ENCODE peak calls at places on chromosome 17, in seven cellular contexts. Q is hepatocyte, M is uterus, S is upper lobe of left lung, D is cardiac muscle cell, B is spleen, J is body of pancreas. L is an unnamed sample.

GRCh38 chr17:64984776-64985521 is 65.7 kb upstream of the LRRC37A3 start:
- DNase-seq in Q (peak; percentile 59), M (peak; percentile 36), S (no peak), D (no peak), B (no peak), J (no peak), L (no peak)

GRCh38 chr17:47620503-47621245 is 29.0 kb upstream of the KPNB1 start:
- DNase-seq in Q (no peak), M (no peak), S (no peak), D (no peak), B (no peak), J (no peak), L (no peak)

GRCh38 chr17:65297916-65298315 is 160.7 kb downstream of the RGS9 start:
- DNase-seq in Q (no peak), M (no peak), S (no peak), D (no peak), B (no peak), J (no peak), L (no peak)

GRCh38 chr17:57356722-57357391 is 100.5 kb downstream of the MSI2 start:
- DNase-seq in Q (no peak), M (no peak), S (no peak), D (no peak), B (no peak), J (no peak), L (peak; percentile 66)

GRCh38 chr17:12549499-12549901 is 116.2 kb upstream of the MYOCD start:
- DNase-seq in Q (no peak), M (no peak), S (no peak), D (peak; percentile 47), B (no peak), J (no peak), L (no peak)

GRCh38 chr17:74339537-74340195 is 13.6 kb downstream of the KIF19 start:
- DNase-seq in Q (no peak), M (no peak), S (peak; percentile 54), D (no peak), B (no peak), J (no peak), L (no peak)

GRCh38 chr17:31552568-31552967 is 161.1 kb downstream of the RAB11FIP4 start:
- DNase-seq in Q (no peak), M (no peak), S (no peak), D (no peak), B (no peak), J (no peak), L (no peak)

GRCh38 chr17:19928299-19928698 is 49.3 kb downstream of the AKAP10 start:
- DNase-seq in Q (no peak), M (no peak), S (no peak), D (no peak), B (no peak), J (no peak), L (no peak)

GRCh38 chr17:1005361-1005946 is 8.5 kb downstream of the TIMM22 start:
- DNase-seq in Q (peak; percentile 53), M (peak; percentile 73), S (peak; percentile 60), D (no peak), B (peak; percentile 78), J (peak; percentile 80), L (no peak)

GRCh38 chr17:57211543-57211942 is 44.8 kb upstream of the MSI2 start:
- DNase-seq in Q (no peak), M (no peak), S (no peak), D (no peak), B (no peak), J (no peak), L (no peak)

GRCh38 chr17:31459716-31460115 is 68.2 kb downstream of the RAB11FIP4 start:
- DNase-seq in Q (no peak), M (no peak), S (no peak), D (no peak), B (no peak), J (no peak), L (no peak)

GRCh38 chr17:12316021-12316420 is 295.3 kb downstream of the MAP2K4 start:
- DNase-seq in Q (no peak), M (no peak), S (no peak), D (no peak), B (no peak), J (no peak), L (no peak)

GRCh38 chr17:50807014-50807413 is 28.4 kb upstream of the WFIKKN2 start:
- DNase-seq in Q (no peak), M (no peak), S (no peak), D (no peak), B (no peak), J (no peak), L (no peak)

GRCh38 chr17:40121886-40122465 is at the start of gene MSL1:
- DNase-seq in Q (peak; percentile 95), M (peak; percentile 91), S (peak; percentile 97), D (peak; percentile 91), B (peak; percentile 97), J (peak; percentile 89), L (peak; percentile 83)

GRCh38 chr17:1462164-1463112 is 6.4 kb upstream of the CRK start:
- DNase-seq in Q (no peak), M (no peak), S (no peak), D (no peak), B (no peak), J (peak; percentile 35), L (peak; percentile 55)

DNA sequence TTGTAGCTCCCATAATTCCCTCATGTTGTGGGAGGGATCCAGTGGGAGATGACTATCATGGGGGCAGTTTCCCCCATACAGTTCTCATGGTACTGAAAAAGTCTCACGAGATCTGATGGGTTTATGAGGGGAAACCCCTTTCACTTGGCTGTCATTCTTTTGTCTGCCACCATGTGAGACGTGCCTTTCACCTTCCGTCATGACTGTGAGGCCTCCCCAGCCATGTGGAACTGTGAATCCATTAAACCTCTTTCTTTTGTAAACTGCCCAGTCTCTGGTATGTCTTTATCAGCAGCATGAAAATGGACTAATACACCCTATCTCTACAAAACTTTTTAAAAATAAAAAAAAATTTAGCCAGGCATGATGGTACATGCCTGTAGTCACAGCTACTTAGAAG is 6.2 kb upstream of the C17orf113 start:
- DNase-seq in Q (no peak), M (no peak), S (no peak), D (no peak), B (no peak), J (no peak), L (no peak)
- TF ChIP-seq CTCF in Q (no peak), M (no peak), S (no peak), D (no peak), B (no peak), J (no peak), L (no peak)

DNA sequence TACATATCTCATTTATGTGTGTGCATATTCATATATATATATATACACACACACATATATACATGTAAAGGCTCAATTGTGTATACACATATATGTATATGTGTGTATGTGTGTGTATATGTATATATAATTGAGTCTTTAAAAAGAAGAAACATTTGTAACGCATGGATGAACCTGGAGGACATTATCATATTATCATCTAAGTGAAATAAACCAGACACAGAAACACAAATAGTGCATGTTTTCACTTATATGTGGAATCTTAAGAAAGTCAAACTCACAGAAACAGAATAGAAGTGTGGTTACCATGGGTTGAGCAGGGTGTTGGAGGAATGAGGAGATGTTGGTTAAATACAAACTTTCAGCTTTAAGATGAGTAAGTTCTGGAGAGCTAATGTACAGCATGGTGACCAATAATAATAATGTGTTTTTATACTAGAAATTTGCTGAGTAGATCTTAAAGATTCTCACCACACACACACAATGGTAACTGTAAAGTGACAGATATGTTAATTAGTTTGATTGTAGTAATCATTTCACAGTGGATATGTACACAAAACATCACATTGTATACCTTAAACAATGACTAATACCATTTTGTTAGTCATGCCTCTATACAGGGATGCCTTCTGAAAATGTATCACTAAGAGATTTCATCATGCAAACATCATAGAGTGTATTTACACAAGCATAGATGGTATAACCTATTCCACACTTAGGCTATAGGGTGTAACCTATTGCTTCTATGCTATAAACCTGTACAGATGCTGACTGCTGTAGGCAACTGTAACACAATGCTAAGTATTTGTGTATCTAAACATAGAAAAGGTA is 132.6 kb upstream of the CACNG5 start:
- DNase-seq in Q (no peak), M (no peak), S (no peak), D (no peak), B (no peak), J (no peak), L (no peak)
- H3K4me3 ChIP-seq in Q (no peak overlapping the region), M (no peak overlapping the region), S (no peak overlapping the region), D (no peak overlapping the region), B (no peak overlapping the region), J (no peak overlapping the region), L (no peak overlapping the region)

GRCh38 chr17:81083125-81083765 is 48.3 kb downstream of the BAIAP2 start:
- DNase-seq in Q (peak; percentile 74), M (no peak), S (no peak), D (no peak), B (peak; percentile 81), J (peak; percentile 38), L (no peak)

GRCh38 chr17:81086789-81087551 is 52.0 kb downstream of the BAIAP2 start:
- DNase-seq in Q (no peak), M (no peak), S (no peak), D (no peak), B (no peak), J (no peak), L (no peak)

GRCh38 chr17:81082177-81083073 is 47.5 kb downstream of the BAIAP2 start:
- DNase-seq in Q (no peak), M (no peak), S (no peak), D (no peak), B (no peak), J (no peak), L (no peak)

GRCh38 chr17:81084691-81085419 is 49.9 kb downstream of the BAIAP2 start:
- DNase-seq in Q (no peak), M (no peak), S (no peak), D (no peak), B (no peak), J (peak; percentile 66), L (no peak)

GRCh38 chr17:81085420-81085911 is 50.5 kb downstream of the BAIAP2 start:
- DNase-seq in Q (no peak), M (no peak), S (no peak), D (no peak), B (no peak), J (no peak), L (no peak)
- H3K36me3 ChIP-seq in Q (no peaks in the 10 kb centered on the region), M (no peaks in the 10 kb centered on the region), S (peaks cover 45% of the 10 kb centered on the region), D (no peaks in the 10 kb centered on the region), B (no peaks in the 10 kb centered on the region), J (no peaks in the 10 kb centered on the region), L (no peaks in the 10 kb centered on the region)

GRCh38 chr17:21215935-21216334 is 2.0 kb upstream of the TMEM11 start:
- DNase-seq in Q (peak; percentile 41), M (no peak), S (no peak), D (no peak), B (no peak), J (no peak), L (no peak)

GRCh38 chr17:21218831-21219380 is 4.9 kb upstream of the TMEM11 start:
- DNase-seq in Q (no peak), M (no peak), S (no peak), D (no peak), B (no peak), J (no peak), L (no peak)

GRCh38 chr17:21214777-21215541 is 998 bp upstream of the TMEM11 start:
- DNase-seq in Q (peak; percentile 44), M (no peak), S (no peak), D (no peak), B (peak; percentile 84), J (no peak), L (no peak)

GRCh38 chr17:21217346-21217745 is 3.4 kb upstream of the TMEM11 start:
- DNase-seq in Q (no peak), M (no peak), S (no peak), D (no peak), B (no peak), J (no peak), L (no peak)

DNA sequence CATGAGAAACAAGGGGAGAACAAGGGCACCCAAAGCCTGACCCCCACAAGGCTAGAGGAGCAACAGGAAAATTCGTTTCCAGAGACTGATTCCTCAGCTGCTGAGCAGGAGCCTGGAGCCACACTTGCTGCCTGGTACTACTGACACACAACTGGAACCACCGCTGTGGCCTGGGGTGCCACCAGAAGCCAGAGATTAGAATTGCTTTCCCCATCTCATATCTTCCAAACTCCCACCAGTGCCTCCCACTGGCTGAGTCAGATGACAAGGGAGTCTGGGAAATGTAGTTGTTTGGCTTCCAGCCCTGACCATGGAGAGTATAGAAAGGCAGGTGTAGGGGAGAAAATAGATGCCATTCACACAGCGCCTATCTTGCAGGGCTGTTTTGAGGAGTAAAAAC is 4.1 kb upstream of the TMEM11 start:
- DNase-seq in Q (no peak), M (no peak), S (no peak), D (peak; percentile 38), B (no peak), J (no peak), L (no peak)
- TF ChIP-seq CTCF in Q (no peak), M (no peak), S (no peak), D (peak; percentile 6), B (no peak), J (no peak), L (no peak)

L was measured in GM06990.